ENCODE peak calls at places on chromosome 10, in five cellular contexts. V is GM12878, R is SK-N-SH, D is K562, G is HepG2. P is an unnamed sample.

GRCh38 chr10:15116225-15116624 is 19.1 kb downstream of the RPP38 start:
- DNase-seq in V (no peak), R (no peak), D (no peak), G (no peak), P (no peak)

GRCh38 chr10:96288151-96288621 is 16.0 kb upstream of the DNTT start:
- DNase-seq in V (peak), R (no peak), D (no peak), G (no peak), P (no peak)

GRCh38 chr10:5047912-5048628 is 44.4 kb upstream of the AKR1C2 start:
- DNase-seq in V (no peak), R (no peak), D (no peak), G (no peak), P (peak)

GRCh38 chr10:59844436-59844835 is 61.9 kb downstream of the CCDC6 start:
- DNase-seq in V (no peak), R (no peak), D (no peak), G (no peak), P (no peak)

GRCh38 chr10:105398202-105398601 is 757.1 kb downstream of the SORCS3 start:
- DNase-seq in V (no peak), R (peak), D (no peak), G (no peak), P (no peak)

GRCh38 chr10:75648186-75648761 is 216.8 kb downstream of the LRMDA start:
- DNase-seq in V (no peak), R (no peak), D (no peak), G (no peak), P (no peak)

GRCh38 chr10:123433539-123433938 is 232.6 kb upstream of the GPR26 start:
- DNase-seq in V (no peak), R (no peak), D (no peak), G (no peak), P (no peak)

GRCh38 chr10:24851595-24851994 is 100.8 kb downstream of the PRTFDC1 start:
- DNase-seq in V (no peak), R (no peak), D (no peak), G (no peak), P (peak)

GRCh38 chr10:22712959-22713852 is 1.2 kb downstream of the PIP4K2A start:
- DNase-seq in V (no peak), R (peak), D (peak), G (peak), P (peak)

GRCh38 chr10:124678566-124679240 is 65.5 kb downstream of the FAM53B start:
- DNase-seq in V (no peak), R (no peak), D (no peak), G (no peak), P (no peak)

GRCh38 chr10:91219371-91220193 is 881 bp upstream of the PCGF5 start:
- DNase-seq in V (no peak), R (no peak), D (no peak), G (peak), P (peak)

GRCh38 chr10:116201011-116201410 is 72.0 kb downstream of the GFRA1 start:
- DNase-seq in V (no peak), R (no peak), D (no peak), G (no peak), P (peak)

GRCh38 chr10:27801171-27801785 is 55.7 kb upstream of the MKX start:
- DNase-seq in V (no peak), R (no peak), D (no peak), G (no peak), P (no peak)

GRCh38 chr10:68105820-68106219 is 3.5 kb upstream of the MYPN start:
- DNase-seq in V (no peak), R (no peak), D (no peak), G (no peak), P (peak)

GRCh38 chr10:94412439-94412838 is 10.1 kb downstream of the TBC1D12 start:
- DNase-seq in V (no peak), R (no peak), D (no peak), G (no peak), P (peak)

GRCh38 chr10:1966698-1967097 is 229.4 kb upstream of the ADARB2 start:
- DNase-seq in V (no peak), R (no peak), D (no peak), G (no peak), P (no peak)

GRCh38 chr10:1972406-1972805 is 235.1 kb upstream of the ADARB2 start:
- DNase-seq in V (no peak), R (no peak), D (no peak), G (no peak), P (no peak)

GRCh38 chr10:1963341-1963740 is 226.0 kb upstream of the ADARB2 start:
- DNase-seq in V (no peak), R (no peak), D (no peak), G (no peak), P (no peak)

GRCh38 chr10:1964476-1964875 is 227.2 kb upstream of the ADARB2 start:
- DNase-seq in V (no peak), R (no peak), D (no peak), G (no peak), P (no peak)

DNA sequence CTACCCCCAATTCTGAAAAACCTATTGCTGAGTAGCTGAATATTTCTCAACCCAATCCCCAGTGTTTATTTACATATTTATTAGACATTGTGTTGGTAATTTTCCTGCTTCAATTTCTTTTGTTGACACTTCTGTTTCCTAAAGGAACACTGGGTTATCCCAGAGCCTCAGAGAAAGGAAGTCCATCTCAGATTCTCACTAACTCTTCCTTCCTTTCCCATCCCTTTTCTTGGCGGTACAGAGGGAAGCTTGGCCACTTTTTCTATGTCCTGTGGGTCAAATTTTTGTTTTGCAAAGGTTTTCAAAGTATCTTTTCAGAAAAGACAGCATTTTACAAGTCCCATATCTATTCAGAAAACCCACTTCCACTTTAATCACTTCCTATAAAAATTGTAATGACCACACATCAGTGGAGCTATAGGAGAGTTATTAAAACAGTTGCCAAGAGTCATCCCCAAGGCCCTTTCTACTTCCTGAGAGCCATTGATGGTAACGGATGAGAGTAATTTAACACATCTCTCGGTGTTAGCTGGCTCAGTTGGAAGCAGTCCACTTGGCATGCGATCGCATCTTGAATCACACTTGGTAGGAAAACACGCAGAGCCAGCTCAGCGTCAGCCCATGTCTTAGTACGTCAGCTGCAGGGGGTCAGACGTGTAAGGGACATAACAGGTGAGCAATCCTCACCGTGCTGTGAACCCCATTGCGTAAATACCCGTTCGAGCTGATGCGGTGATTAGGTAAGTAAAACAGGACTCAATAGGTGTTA is 231.1 kb upstream of the ADARB2 start:
- DNase-seq in V (no peak), R (no peak), D (no peak), G (no peak), P (no peak)
- TF ChIP-seq MXI1 in V (no peak), R (no peak), D (no peak), G (no peak), P (no peak)

GRCh38 chr10:69490876-69491275 is 39.6 kb downstream of the TSPAN15 start:
- DNase-seq in V (no peak), R (no peak), D (no peak), G (no peak), P (no peak)
- TF ChIP-seq USF2 in V (no peak), R (no peak), D (no peak), G (no peak), P (no peak)

GRCh38 chr10:73648975-73649829 is 6.6 kb downstream of the SYNPO2L start:
- DNase-seq in V (no peak), R (no peak), D (peak), G (peak), P (peak)

GRCh38 chr10:73653195-73653594 is 2.6 kb downstream of the SYNPO2L start:
- DNase-seq in V (no peak), R (no peak), D (no peak), G (no peak), P (no peak)

GRCh38 chr10:73649876-73650536 is 5.8 kb downstream of the SYNPO2L start:
- DNase-seq in V (no peak), R (no peak), D (no peak), G (no peak), P (peak)

GRCh38 chr10:73648252-73648651 is 7.0 kb upstream of the MYOZ1 start:
- DNase-seq in V (no peak), R (peak), D (no peak), G (no peak), P (no peak)

DNA sequence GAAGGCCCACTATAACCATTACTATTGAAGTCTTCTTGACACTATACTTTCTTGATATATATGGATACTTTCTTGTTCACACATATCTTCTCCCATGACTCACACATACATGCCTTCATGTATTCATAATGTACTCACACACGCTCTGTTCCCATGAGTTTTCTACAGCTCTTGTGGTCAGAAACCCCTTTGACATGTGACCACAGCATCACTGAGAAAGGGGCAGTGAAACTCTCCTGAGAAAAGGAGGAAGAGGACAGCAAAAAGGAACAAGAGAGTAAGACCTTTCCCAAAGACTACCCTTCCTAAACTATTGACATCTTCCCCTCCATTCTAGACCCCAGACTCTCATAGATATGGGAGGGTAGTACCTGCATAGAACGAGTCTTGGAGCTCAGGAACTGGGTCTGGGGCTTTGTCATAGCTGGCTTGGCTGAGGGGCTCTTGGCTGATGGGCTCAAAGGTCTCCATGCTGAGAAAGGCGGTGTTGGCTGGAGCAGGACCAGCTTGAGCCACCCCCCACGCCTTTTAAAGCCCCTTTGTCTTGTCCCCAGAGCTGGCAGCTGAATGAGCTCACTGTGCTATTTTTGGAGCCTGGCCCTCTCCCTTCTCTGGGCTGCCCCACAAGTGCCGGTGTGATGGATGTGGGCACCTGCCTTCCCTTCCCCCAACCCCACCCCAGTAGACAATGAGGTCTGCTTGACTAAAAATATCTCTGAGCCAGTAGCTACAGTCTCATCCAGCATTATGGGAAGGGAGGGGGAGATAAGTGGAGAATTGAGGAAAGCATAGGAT is 5.1 kb downstream of the SYNPO2L start:
- DNase-seq in V (peak), R (no peak), D (no peak), G (no peak), P (peak)
- TF ChIP-seq MXI1 in V (no peak), R (no peak), D (no peak), G (no peak), P (no peak)

GRCh38 chr10:110664483-110665420 is 20.6 kb downstream of the RBM20 start:
- DNase-seq in V (no peak), R (no peak), D (peak), G (peak), P (peak)
- TF ChIP-seq USF2 in V (no peak), R (no peak), D (no peak), G (no peak), P (no peak)

GRCh38 chr10:32056136-32057040 is at the start of gene KIF5B:
- DNase-seq in V (peak), R (peak), D (peak), G (peak), P (peak)

GRCh38 chr10:32059472-32059871 is 3.2 kb upstream of the KIF5B start:
- DNase-seq in V (no peak), R (no peak), D (peak), G (peak), P (no peak)

GRCh38 chr10:32057041-32057372 is 782 bp upstream of the KIF5B start:
- DNase-seq in V (no peak), R (peak), D (no peak), G (no peak), P (no peak)

GRCh38 chr10:32054087-32054486 is 2.1 kb downstream of the KIF5B start:
- DNase-seq in V (no peak), R (no peak), D (peak), G (peak), P (peak)

GRCh38 chr10:32055478-32056135 is 618 bp downstream of the KIF5B start:
- DNase-seq in V (no peak), R (peak), D (peak), G (peak), P (peak)
- TF ChIP-seq MXI1 in V (peak), R (peak), D (peak), G (no peak), P (no peak)

GRCh38 chr10:71757450-71757918 is 15.8 kb downstream of the VSIR start:
- DNase-seq in V (no peak), R (peak), D (no peak), G (no peak), P (no peak)
- TF ChIP-seq USF2 in V (no peak), R (no peak), D (no peak), G (no peak), P (no peak)

P was measured in IMR-90.